ENCODE peak calls at places on chromosomes 16 and 17, in six cellular contexts. I is AG04449, S is stomach, X is H1, O is GM06990, F is IMR-90. A is an unnamed sample.

GRCh38 chr17:82611140-82612058 is 36.8 kb downstream of the WDR45B start:
- DNase-seq in I (no peak), S (no peak), X (no peak), O (no peak), F (peak; percentile 60), A (no peak)

GRCh38 chr16:24810951-24811843 is 34.6 kb upstream of the SLC5A11 start:
- DNase-seq in I (no peak), S (no peak), X (no peak), O (no peak), F (no peak), A (no peak)

GRCh38 chr17:3738562-3739295 is 15.0 kb downstream of the HASPIN start:
- DNase-seq in I (no peak), S (peak; percentile 73), X (no peak), O (no peak), F (peak; percentile 10), A (peak; percentile 66)

GRCh38 chr17:66995944-66996343 is 31.4 kb downstream of the CACNG4 start:
- DNase-seq in I (no peak), S (no peak), X (no peak), O (no peak), F (no peak), A (no peak)

GRCh38 chr17:64978138-64978537 is 58.9 kb upstream of the LRRC37A3 start:
- DNase-seq in I (no peak), S (no peak), X (peak; percentile 22), O (no peak), F (no peak), A (no peak)

GRCh38 chr16:17211797-17212196 is 259.0 kb downstream of the XYLT1 start:
- DNase-seq in I (no peak), S (no peak), X (peak; percentile 67), O (no peak), F (no peak), A (no peak)

GRCh38 chr16:2224183-2224486 is 744 bp downstream of the E4F1 start:
- DNase-seq in I (no peak), S (no peak), X (no peak), O (no peak), F (peak; percentile 42), A (no peak)

GRCh38 chr16:12228607-12229499 is 252.3 kb downstream of the SNX29 start:
- DNase-seq in I (no peak), S (no peak), X (peak; percentile 80), O (peak; percentile 32), F (peak; percentile 71), A (no peak)

GRCh38 chr16:68999114-68999513 is 106.3 kb upstream of the HAS3 start:
- DNase-seq in I (no peak), S (no peak), X (no peak), O (no peak), F (no peak), A (no peak)

GRCh38 chr17:2299136-2299535 is 4.4 kb downstream of the SMG6 start:
- DNase-seq in I (no peak), S (no peak), X (no peak), O (no peak), F (no peak), A (no peak)

GRCh38 chr17:77506371-77506991 is 365.7 kb downstream of the SEC14L1 start:
- DNase-seq in I (no peak), S (no peak), X (no peak), O (no peak), F (no peak), A (no peak)

GRCh38 chr16:54231336-54231735 is 55.3 kb downstream of the IRX3 start:
- DNase-seq in I (no peak), S (no peak), X (no peak), O (no peak), F (no peak), A (no peak)

GRCh38 chr16:50702725-50703124 is 9.3 kb downstream of the NOD2 start:
- DNase-seq in I (no peak), S (no peak), X (no peak), O (no peak), F (no peak), A (no peak)

GRCh38 chr17:13725286-13725990 is 123.7 kb upstream of the HS3ST3A1 start:
- DNase-seq in I (no peak), S (no peak), X (no peak), O (no peak), F (peak; percentile 57), A (no peak)

GRCh38 chr17:50522766-50523165 is 9.8 kb upstream of the EPN3 start:
- DNase-seq in I (no peak), S (no peak), X (no peak), O (no peak), F (no peak), A (no peak)

GRCh38 chr17:77645441-77646430 is 312.8 kb upstream of the TNRC6C start:
- DNase-seq in I (no peak), S (no peak), X (no peak), O (no peak), F (no peak), A (no peak)

GRCh38 chr17:29176500-29177351 is 3.5 kb downstream of the MYO18A start:
- DNase-seq in I (no peak), S (peak; percentile 92), X (peak; percentile 71), O (peak; percentile 78), F (peak; percentile 43), A (peak; percentile 90)

GRCh38 chr16:31704138-31704537 is 169.5 kb upstream of the ZNF267 start:
- DNase-seq in I (no peak), S (no peak), X (no peak), O (no peak), F (no peak), A (no peak)

GRCh38 chr17:76918811-76919210 is 50.6 kb downstream of the MGAT5B start:
- DNase-seq in I (no peak), S (no peak), X (no peak), O (no peak), F (no peak), A (no peak)

GRCh38 chr17:45112559-45113423 is 19.5 kb downstream of the PLCD3 start:
- DNase-seq in I (no peak), S (no peak), X (no peak), O (no peak), F (no peak), A (no peak)

GRCh38 chr16:89893642-89894548 is 20.5 kb downstream of the TCF25 start:
- DNase-seq in I (no peak), S (no peak), X (no peak), O (no peak), F (no peak), A (no peak)

GRCh38 chr17:1323336-1323735 is 43.9 kb downstream of the TRARG1 start:
- DNase-seq in I (no peak), S (no peak), X (no peak), O (no peak), F (no peak), A (no peak)

GRCh38 chr17:5024604-5025003 is 10.6 kb downstream of the SLC52A1 start:
- DNase-seq in I (no peak), S (no peak), X (no peak), O (no peak), F (no peak), A (no peak)

GRCh38 chr17:66920965-66921364 is 43.5 kb upstream of the CACNG4 start:
- DNase-seq in I (no peak), S (no peak), X (no peak), O (no peak), F (no peak), A (no peak)

GRCh38 chr16:81523387-81524115 is 78.9 kb downstream of the CMIP start:
- DNase-seq in I (no peak), S (peak; percentile 62), X (no peak), O (no peak), F (peak; percentile 87), A (no peak)
- H3K4me3 ChIP-seq in I (no peak overlapping the region), S (no peak overlapping the region), X (no peak overlapping the region), O (no peak overlapping the region), F (no peak overlapping the region), A (no peak overlapping the region)

DNA sequence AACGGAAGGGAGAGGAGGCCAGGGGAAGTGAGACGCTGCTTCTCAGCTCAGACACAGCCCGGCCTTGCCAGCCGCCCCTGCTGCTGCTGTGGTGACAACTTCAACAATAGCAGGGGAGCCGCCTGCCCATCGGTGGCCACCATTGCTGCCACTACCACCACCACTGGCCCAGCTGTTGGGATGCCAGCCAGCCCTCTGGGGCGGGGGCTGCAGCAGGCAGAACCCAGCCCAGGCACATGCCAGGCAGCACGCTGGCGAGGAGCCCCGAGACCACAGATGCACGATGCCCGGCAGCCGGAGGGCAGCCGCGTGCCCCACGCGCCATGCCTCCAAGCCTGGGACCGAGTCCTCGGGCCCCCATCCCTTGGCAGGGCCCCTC is 7.3 kb downstream of the DOK4 start:
- DNase-seq in I (no peak), S (no peak), X (peak; percentile 56), O (no peak), F (no peak), A (peak; percentile 49)
- H3K4me3 ChIP-seq in I (peak overlapping the region; percentile 57), S (peak overlapping the region; percentile 61), X (peak overlapping the region; percentile 40), O (no peak overlapping the region), F (peak overlapping the region; percentile 42), A (peak overlapping the region; percentile 58)

DNA sequence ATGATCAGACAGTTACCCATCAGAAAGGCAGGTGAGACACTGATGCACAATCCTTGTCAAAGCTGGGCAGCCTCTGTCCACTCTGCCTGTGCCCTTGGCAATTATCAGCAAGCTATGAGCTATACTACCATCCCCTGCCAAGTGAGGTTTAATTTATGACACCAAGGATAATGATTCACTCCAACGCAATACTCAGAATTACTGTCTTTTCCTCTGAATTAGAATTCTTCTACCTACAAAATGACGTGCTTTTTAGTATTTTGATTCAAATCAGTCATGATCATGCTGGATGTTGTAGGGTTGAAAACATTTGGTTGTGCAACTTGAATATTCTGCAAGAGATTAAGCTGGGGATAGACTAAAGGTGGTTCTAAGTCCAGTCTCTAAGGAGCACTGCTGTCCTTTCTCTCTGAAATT is 116.8 kb upstream of the SOX9 start:
- DNase-seq in I (no peak), S (no peak), X (no peak), O (no peak), F (no peak), A (no peak)
- H3K4me3 ChIP-seq in I (no peak overlapping the region), S (no peak overlapping the region), X (no peak overlapping the region), O (no peak overlapping the region), F (no peak overlapping the region), A (no peak overlapping the region)

DNA sequence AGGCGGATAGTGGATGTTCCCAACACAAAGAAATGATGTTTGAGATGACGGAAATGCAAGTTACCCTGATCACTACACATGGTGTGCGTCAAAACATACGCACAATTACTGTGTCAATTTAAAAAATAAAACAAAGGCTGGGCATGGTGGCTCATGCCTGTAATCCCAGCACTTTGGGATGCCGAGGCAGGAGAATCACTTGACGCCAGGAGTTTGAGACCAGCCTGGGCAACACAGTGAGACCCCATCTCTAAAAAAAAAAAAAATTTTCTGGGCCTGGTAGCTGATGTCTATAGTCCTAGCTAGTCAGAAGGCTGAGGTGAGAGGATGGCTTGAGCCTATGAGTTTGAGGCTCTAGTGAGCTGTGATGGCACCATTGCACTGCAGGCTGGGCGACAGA is 51.8 kb downstream of the TEKT5 start:
- DNase-seq in I (no peak), S (no peak), X (no peak), O (no peak), F (no peak), A (no peak)
- H3K4me3 ChIP-seq in I (no peak overlapping the region), S (no peak overlapping the region), X (no peak overlapping the region), O (no peak overlapping the region), F (no peak overlapping the region), A (no peak overlapping the region)

A was measured in Peyer's patch.